ENCODE peak calls at places on chromosomes 1 and 21, in four cellular contexts. One of them, this sample, is unnamed.

GRCh38 chr1:158112994-158113758 is 67.5 kb upstream of the CD1D start:
- DNase-seq in anterior cingulate cortex: peak; percentile 36
- DNase-seq in SJSA1: peak; percentile 46
- DNase-seq in mucosa of descending colon: peak; percentile 53
- DNase-seq in this sample: no peak

GRCh38 chr21:45377866-45378257 is 27.1 kb upstream of the COL18A1 start:
- DNase-seq in anterior cingulate cortex: no peak
- DNase-seq in SJSA1: no peak
- DNase-seq in mucosa of descending colon: no peak
- DNase-seq in this sample: no peak

GRCh38 chr1:182752077-182752826 is 37.3 kb upstream of the NPL start:
- DNase-seq in anterior cingulate cortex: no peak
- DNase-seq in SJSA1: no peak
- DNase-seq in mucosa of descending colon: no peak
- DNase-seq in this sample: peak; percentile 19

GRCh38 chr1:42737986-42738677 is 1.9 kb downstream of the CLDN19 start:
- DNase-seq in anterior cingulate cortex: no peak
- DNase-seq in SJSA1: no peak
- DNase-seq in mucosa of descending colon: no peak
- DNase-seq in this sample: no peak

GRCh38 chr1:19398309-19398760 is 86.2 kb downstream of the SLC66A1 start:
- DNase-seq in anterior cingulate cortex: no peak
- DNase-seq in SJSA1: peak; percentile 90
- DNase-seq in mucosa of descending colon: no peak
- DNase-seq in this sample: peak; percentile 53

GRCh38 chr1:48093147-48093546 is 96.0 kb upstream of the TRABD2B start:
- DNase-seq in anterior cingulate cortex: no peak
- DNase-seq in SJSA1: no peak
- DNase-seq in mucosa of descending colon: no peak
- DNase-seq in this sample: no peak

GRCh38 chr1:13828454-13829151 is 128.6 kb downstream of the PRDM2 start:
- DNase-seq in anterior cingulate cortex: no peak
- DNase-seq in SJSA1: no peak
- DNase-seq in mucosa of descending colon: peak; percentile 90
- DNase-seq in this sample: no peak

GRCh38 chr1:23344987-23345472 is 946 bp upstream of the HNRNPR start:
- DNase-seq in anterior cingulate cortex: no peak
- DNase-seq in SJSA1: no peak
- DNase-seq in mucosa of descending colon: no peak
- DNase-seq in this sample: no peak

GRCh38 chr1:53070621-53071020 is 8.6 kb downstream of the PODN start:
- DNase-seq in anterior cingulate cortex: no peak
- DNase-seq in SJSA1: no peak
- DNase-seq in mucosa of descending colon: no peak
- DNase-seq in this sample: no peak

GRCh38 chr1:150537732-150538684 is 11.2 kb upstream of the ADAMTSL4 start:
- DNase-seq in anterior cingulate cortex: no peak
- DNase-seq in SJSA1: peak; percentile 84
- DNase-seq in mucosa of descending colon: peak; percentile 25
- DNase-seq in this sample: no peak

GRCh38 chr21:30408782-30409494 is 13.1 kb downstream of the KRTAP13-1 start:
- DNase-seq in anterior cingulate cortex: peak; percentile 0
- DNase-seq in SJSA1: peak; percentile 6
- DNase-seq in mucosa of descending colon: peak; percentile 43
- DNase-seq in this sample: no peak

GRCh38 chr1:27099904-27100796 is 54.8 kb downstream of the SLC9A1 start:
- DNase-seq in anterior cingulate cortex: no peak
- DNase-seq in SJSA1: no peak
- DNase-seq in mucosa of descending colon: no peak
- DNase-seq in this sample: peak; percentile 84

GRCh38 chr1:85911742-85912141 is 203.5 kb upstream of the ZNHIT6 start:
- DNase-seq in anterior cingulate cortex: no peak
- DNase-seq in SJSA1: no peak
- DNase-seq in mucosa of descending colon: no peak
- DNase-seq in this sample: no peak

This sample was measured in uterus.